ENCODE peak calls at places on chromosome 3, in six cellular contexts. E is right cardiac atrium; F is CD4-positive, CD25-positive, alpha-beta regulatory T cell; Z is tibial artery; B is H9; K is left lung. Y is an unnamed sample.

GRCh38 chr3:13549513-13550256 is 760 bp downstream of the FBLN2 start:
- DNase-seq in Z (no peak), E (no peak), B (no peak), F (no peak), K (no peak), Y (no peak)

GRCh38 chr3:183447206-183448001 is 19.0 kb upstream of the MCF2L2 start:
- DNase-seq in Z (peak; percentile 80), E (peak; percentile 92), B (peak; percentile 98), K (peak; percentile 89), F (peak; percentile 49), Y (peak; percentile 97)

GRCh38 chr3:31226331-31226730 is 306.4 kb upstream of the STT3B start:
- DNase-seq in K (no peak), F (no peak), B (no peak), E (no peak), Z (no peak), Y (no peak)

GRCh38 chr3:124126446-124127017 is 134.6 kb upstream of the ROPN1 start:
- DNase-seq in B (no peak), E (no peak), Z (no peak), F (no peak), K (no peak), Y (no peak)

GRCh38 chr3:49805884-49806701 is 3.0 kb downstream of the INKA1 start:
- DNase-seq in E (peak; percentile 82), Z (no peak), F (no peak), K (no peak), B (peak; percentile 68), Y (peak; percentile 89)

GRCh38 chr3:194140520-194141414 is 4.8 kb downstream of the HES1 start:
- DNase-seq in F (no peak), Z (peak; percentile 74), K (peak; percentile 49), B (peak; percentile 86), E (peak; percentile 89), Y (peak; percentile 73)

GRCh38 chr3:14758297-14758696 is 60.5 kb upstream of the FGD5 start:
- DNase-seq in E (no peak), F (no peak), B (no peak), Z (no peak), K (no peak), Y (no peak)

GRCh38 chr3:124322966-124323365 is 331.0 kb upstream of the ROPN1 start:
- DNase-seq in F (no peak), Z (no peak), K (no peak), B (no peak), E (no peak), Y (no peak)

GRCh38 chr3:50241163-50241562 is 5.2 kb downstream of the GNAI2 start:
- DNase-seq in K (no peak), F (no peak), B (peak; percentile 96), E (no peak), Z (no peak), Y (peak; percentile 71)

GRCh38 chr3:128367726-128368125 is 99.0 kb downstream of the DNAJB8 start:
- DNase-seq in F (no peak), B (peak; percentile 47), E (no peak), K (no peak), Z (no peak), Y (no peak)

GRCh38 chr3:76699846-76700245 is 340.1 kb upstream of the ROBO2 start:
- DNase-seq in K (no peak), B (no peak), Z (no peak), E (no peak), F (no peak), Y (no peak)

GRCh38 chr3:13076255-13076654 is 3.0 kb upstream of the IQSEC1 start:
- DNase-seq in F (no peak), B (no peak), K (no peak), E (no peak), Z (no peak), Y (no peak)

GRCh38 chr3:66372681-66373350 is 128.0 kb downstream of the LRIG1 start:
- DNase-seq in F (peak; percentile 18), K (no peak), Z (no peak), B (peak; percentile 84), E (peak; percentile 77), Y (peak; percentile 27)

GRCh38 chr3:10294030-10294591 is 1.4 kb upstream of the GHRL start:
- DNase-seq in E (no peak), B (no peak), F (no peak), K (no peak), Z (no peak), Y (no peak)

GRCh38 chr3:149437286-149437685 is 37.2 kb upstream of the TM4SF4 start:
- DNase-seq in Z (no peak), F (no peak), K (no peak), E (no peak), B (no peak), Y (no peak)

GRCh38 chr3:186705882-186706780 is 11.0 kb upstream of the KNG1 start:
- DNase-seq in B (no peak), F (no peak), Z (no peak), E (no peak), K (no peak), Y (no peak)

GRCh38 chr3:129504471-129505100 is 23.9 kb upstream of the RHO start:
- DNase-seq in Z (no peak), B (no peak), F (no peak), K (no peak), E (peak; percentile 1), Y (no peak)

GRCh38 chr3:45148921-45149320 is 2.7 kb upstream of the CDCP1 start:
- DNase-seq in F (no peak), B (no peak), Z (no peak), E (no peak), K (no peak), Y (no peak)

GRCh38 chr3:73292241-73292640 is 230.8 kb downstream of the EBLN2 start:
- DNase-seq in F (no peak), Z (no peak), E (no peak), K (no peak), B (no peak), Y (no peak)

GRCh38 chr3:120244834-120245225 is 40.2 kb downstream of the GPR156 start:
- DNase-seq in F (no peak), B (no peak), Z (no peak), K (no peak), E (no peak), Y (no peak)

GRCh38 chr3:41768363-41768762 is 193.5 kb downstream of the ULK4 start:
- DNase-seq in B (no peak), E (no peak), K (no peak), Z (no peak), F (no peak), Y (no peak)

GRCh38 chr3:66280304-66280703 is 59.5 kb downstream of the SLC25A26 start:
- DNase-seq in B (no peak), E (no peak), F (no peak), K (no peak), Z (no peak), Y (peak; percentile 22)

GRCh38 chr3:119769394-119770149 is 12.3 kb upstream of the NR1I2 start:
- DNase-seq in Z (no peak), F (no peak), K (no peak), B (no peak), E (no peak), Y (no peak)

GRCh38 chr3:45480218-45480617 is 91.8 kb downstream of the LARS2 start:
- DNase-seq in K (peak; percentile 38), B (no peak), E (no peak), F (no peak), Z (no peak), Y (no peak)

GRCh38 chr3:122246214-122246613 is 62.7 kb downstream of the CASR start:
- DNase-seq in E (no peak), Z (no peak), B (no peak), K (no peak), F (no peak), Y (no peak)

GRCh38 chr3:122245513-122246174 is 62.2 kb downstream of the CASR start:
- DNase-seq in B (no peak), Z (no peak), F (no peak), K (no peak), E (no peak), Y (no peak)

GRCh38 chr3:122251428-122251827 is 68.0 kb downstream of the CASR start:
- DNase-seq in B (no peak), K (no peak), Z (no peak), F (no peak), E (no peak), Y (no peak)

GRCh38 chr3:122247087-122247824 is 63.8 kb downstream of the CASR start:
- DNase-seq in E (no peak), F (no peak), K (no peak), B (no peak), Z (no peak), Y (peak; percentile 9)

DNA sequence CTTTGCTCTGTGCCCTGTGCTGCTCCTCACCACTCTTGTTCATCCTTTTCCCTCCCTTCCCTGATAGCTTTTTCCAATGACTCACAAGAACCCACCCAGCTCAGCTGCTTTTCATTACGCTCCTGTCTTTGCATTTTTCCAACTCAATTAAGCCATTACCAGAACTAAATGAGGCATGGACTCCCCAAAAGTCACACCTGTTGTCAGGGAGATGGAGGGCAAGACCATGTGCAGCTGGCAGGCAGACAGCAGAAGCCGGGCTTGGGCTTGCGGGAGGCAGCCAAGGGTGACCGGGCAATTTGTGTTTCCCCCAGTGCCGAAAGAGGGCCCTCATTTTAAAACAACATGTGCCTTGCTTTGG is 64.3 kb downstream of the CASR start:
- DNase-seq in K (no peak), F (no peak), E (no peak), B (no peak), Z (no peak), Y (no peak)
- H3K27ac ChIP-seq in K (no peak overlapping the region), F (no peak overlapping the region), E (no peak overlapping the region), B (no peak overlapping the region), Z (no peak overlapping the region), Y (no peak overlapping the region)

GRCh38 chr3:62365311-62366092 is 7.8 kb downstream of the FEZF2 start:
- DNase-seq in F (no peak), Z (no peak), K (no peak), E (no peak), B (peak; percentile 29), Y (no peak)
- H3K27me3 ChIP-seq in F (peaks cover 9% of the 10 kb centered on the region), Z (peaks cover 2% of the 10 kb centered on the region), K (peaks cover 72% of the 10 kb centered on the region), E (no peaks in the 10 kb centered on the region), B (peaks cover 58% of the 10 kb centered on the region), Y (peaks cover 97% of the 10 kb centered on the region)

DNA sequence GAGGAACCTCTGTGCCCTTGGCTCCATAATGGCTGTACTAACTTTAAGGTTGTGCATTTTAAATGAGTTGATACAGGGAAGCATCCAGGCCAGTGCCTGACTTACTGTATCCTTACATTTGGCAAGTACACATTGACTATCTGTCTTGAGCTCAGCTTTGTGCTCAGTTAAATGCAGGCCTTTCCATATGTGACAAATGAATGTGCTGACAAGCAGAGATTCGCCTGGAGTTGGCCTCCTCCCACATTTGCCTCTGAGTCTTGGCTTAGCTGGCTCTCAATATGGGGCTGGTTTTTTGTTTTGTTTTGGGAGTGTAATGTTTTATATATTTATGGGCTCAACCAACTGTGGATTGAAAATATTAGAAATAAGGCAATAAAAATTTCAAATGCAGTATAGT is 29.7 kb downstream of the TRIM71 start:
- DNase-seq in K (no peak), B (no peak), Z (no peak), F (no peak), E (no peak), Y (peak; percentile 62)
- H3K27ac ChIP-seq in K (no peak overlapping the region), B (no peak overlapping the region), Z (no peak overlapping the region), F (no peak overlapping the region), E (no peak overlapping the region), Y (peak overlapping the region; percentile 84)

DNA sequence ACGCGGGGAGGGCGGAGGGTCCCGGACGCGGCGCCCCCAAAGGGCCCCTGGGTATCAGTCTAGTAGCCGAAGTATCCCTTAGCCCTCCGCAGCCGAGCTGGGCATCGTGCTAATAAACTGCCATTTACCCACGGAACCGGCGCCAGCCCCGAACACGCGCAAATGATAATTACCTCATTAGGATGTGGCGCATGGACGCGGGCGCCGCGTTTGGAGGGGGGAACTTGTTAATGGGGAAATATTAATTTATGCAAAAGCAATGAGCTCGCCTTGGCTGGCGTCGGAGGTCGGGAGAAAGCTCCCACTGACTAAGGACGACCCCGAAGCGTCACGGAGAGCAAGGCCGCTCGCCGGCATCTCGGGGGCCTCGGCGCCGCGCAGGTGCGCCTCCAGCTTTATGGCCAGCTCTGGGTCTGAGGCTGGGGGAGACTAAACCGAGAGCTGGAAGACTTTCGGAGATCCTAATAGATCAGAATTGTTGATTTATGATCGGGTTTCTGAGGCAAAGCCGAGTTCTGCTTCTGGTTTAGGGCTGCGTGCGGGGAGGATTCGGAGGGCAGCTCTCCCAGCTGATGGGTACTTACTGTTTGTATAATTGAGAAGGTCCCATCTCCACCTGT is 474 bp upstream of the FEZF2 start:
- DNase-seq in E (no peak), B (peak; percentile 31), Z (no peak), F (no peak), K (no peak), Y (no peak)
- H3K27me3 ChIP-seq in E (no peaks in the 10 kb centered on the region), B (peaks cover 96% of the 10 kb centered on the region), Z (peaks cover 8% of the 10 kb centered on the region), F (peaks cover 25% of the 10 kb centered on the region), K (peaks cover 100% of the 10 kb centered on the region), Y (peaks cover 100% of the 10 kb centered on the region)